ENCODE peak calls at places on chromosomes 2 and 18, in six cellular contexts. I is psoas muscle; Z is uterus; R is CD4-positive, CD25-positive, alpha-beta regulatory T cell; X is DND-41; G is CD8-positive, alpha-beta T cell. L is an unnamed sample.

GRCh38 chr2:47783491-47784330 is 766 bp downstream of the MSH6 start:
- DNase-seq in Z (peak; percentile 73), G (peak; percentile 64), R (peak; percentile 66), X (peak; percentile 86), I (peak; percentile 66), L (peak; percentile 84)

GRCh38 chr18:45457933-45458332 is 157.3 kb upstream of the SLC14A2 start:
- DNase-seq in I (no peak), G (no peak), R (no peak), X (no peak), Z (no peak), L (no peak)

GRCh38 chr18:49733321-49733720 is 80.0 kb downstream of the ACAA2 start:
- DNase-seq in Z (no peak), G (no peak), R (no peak), X (no peak), I (no peak), L (no peak)

GRCh38 chr2:238784671-238785527 is 63.0 kb upstream of the TWIST2 start:
- DNase-seq in R (peak; percentile 29), X (peak; percentile 67), I (peak; percentile 82), Z (peak; percentile 81), G (peak; percentile 54), L (peak; percentile 76)

GRCh38 chr2:65072181-65072970 is 16.2 kb downstream of the CEP68 start:
- DNase-seq in X (no peak), I (no peak), G (no peak), Z (peak; percentile 12), R (no peak), L (no peak)

GRCh38 chr2:182605166-182605565 is 110.9 kb upstream of the DNAJC10 start:
- DNase-seq in Z (no peak), X (no peak), R (no peak), G (no peak), I (no peak), L (no peak)

GRCh38 chr18:55018602-55019001 is 59.3 kb upstream of the CCDC68 start:
- DNase-seq in X (no peak), Z (no peak), R (no peak), I (no peak), G (no peak), L (no peak)

GRCh38 chr18:77300579-77300978 is 50.9 kb downstream of the GALR1 start:
- DNase-seq in Z (no peak), X (no peak), R (no peak), I (no peak), G (no peak), L (no peak)

GRCh38 chr2:152396763-152397162 is 61.8 kb downstream of the FMNL2 start:
- DNase-seq in G (no peak), I (no peak), Z (no peak), R (no peak), X (no peak), L (no peak)

GRCh38 chr2:120504936-120505705 is 159.2 kb downstream of the INHBB start:
- DNase-seq in I (no peak), R (no peak), Z (no peak), G (no peak), X (no peak), L (no peak)

GRCh38 chr18:48263421-48263820 is 145.8 kb downstream of the ZBTB7C start:
- DNase-seq in I (no peak), Z (no peak), G (no peak), X (no peak), R (no peak), L (no peak)

GRCh38 chr18:24552218-24552617 is 91.8 kb downstream of the HRH4 start:
- DNase-seq in R (no peak), I (no peak), Z (no peak), G (no peak), X (no peak), L (no peak)

GRCh38 chr2:226247289-226248275 is 552.0 kb downstream of the IRS1 start:
- DNase-seq in Z (no peak), X (no peak), G (no peak), R (no peak), I (no peak), L (no peak)

GRCh38 chr2:213934560-213934959 is 476.3 kb upstream of the VWC2L start:
- DNase-seq in X (no peak), G (peak; percentile 9), Z (no peak), I (no peak), R (peak; percentile 36), L (peak; percentile 16)

GRCh38 chr2:60519259-60519863 is 34.1 kb downstream of the BCL11A start:
- DNase-seq in X (no peak), Z (no peak), R (no peak), I (no peak), G (no peak), L (no peak)

GRCh38 chr2:25362564-25363145 is 20.9 kb upstream of the DNMT3A start:
- DNase-seq in R (peak; percentile 66), X (no peak), G (peak; percentile 55), I (peak; percentile 70), Z (no peak), L (no peak)

GRCh38 chr2:14517731-14518130 is 114.8 kb upstream of the LRATD1 start:
- DNase-seq in I (no peak), R (no peak), Z (no peak), G (no peak), X (no peak), L (no peak)

GRCh38 chr18:31042391-31043181 is at the start of gene DSC3:
- DNase-seq in Z (no peak), R (no peak), X (no peak), I (peak; percentile 49), G (no peak), L (peak; percentile 35)

GRCh38 chr2:213087040-213087439 is 64.4 kb downstream of the IKZF2 start:
- DNase-seq in I (no peak), G (no peak), X (no peak), R (no peak), Z (no peak), L (no peak)

GRCh38 chr18:67926929-67927864 is 410.7 kb upstream of the DSEL start:
- DNase-seq in G (no peak), X (no peak), I (no peak), R (no peak), Z (no peak), L (no peak)

GRCh38 chr2:74887445-74887951 is 53.6 kb downstream of the HK2 start:
- DNase-seq in Z (no peak), I (no peak), G (no peak), R (no peak), X (no peak), L (no peak)

GRCh38 chr2:199662245-199662644 is 188.7 kb downstream of the FTCDNL1 start:
- DNase-seq in X (no peak), R (no peak), I (no peak), Z (no peak), G (no peak), L (no peak)

GRCh38 chr2:2046497-2046896 is 284.6 kb downstream of the MYT1L start:
- DNase-seq in X (no peak), I (no peak), R (no peak), Z (no peak), G (no peak), L (no peak)

GRCh38 chr2:144280009-144280408 is 239.9 kb downstream of the ZEB2 start:
- DNase-seq in X (no peak), R (no peak), Z (no peak), I (no peak), G (no peak), L (no peak)

GRCh38 chr2:34892766-34893165 is 1293.7 kb upstream of the FAM98A start:
- DNase-seq in R (no peak), I (no peak), Z (no peak), G (no peak), X (no peak), L (no peak)

GRCh38 chr2:20213651-20214565 is 11.0 kb downstream of the SDC1 start:
- DNase-seq in X (no peak), I (no peak), Z (no peak), R (no peak), G (no peak), L (peak; percentile 27)
- H3K4me1 ChIP-seq in X (no peaks in the 10 kb centered on the region), I (no peaks in the 10 kb centered on the region), Z (no peaks in the 10 kb centered on the region), R (no peaks in the 10 kb centered on the region), G (no peaks in the 10 kb centered on the region), L (peaks cover 19% of the 10 kb centered on the region)

DNA sequence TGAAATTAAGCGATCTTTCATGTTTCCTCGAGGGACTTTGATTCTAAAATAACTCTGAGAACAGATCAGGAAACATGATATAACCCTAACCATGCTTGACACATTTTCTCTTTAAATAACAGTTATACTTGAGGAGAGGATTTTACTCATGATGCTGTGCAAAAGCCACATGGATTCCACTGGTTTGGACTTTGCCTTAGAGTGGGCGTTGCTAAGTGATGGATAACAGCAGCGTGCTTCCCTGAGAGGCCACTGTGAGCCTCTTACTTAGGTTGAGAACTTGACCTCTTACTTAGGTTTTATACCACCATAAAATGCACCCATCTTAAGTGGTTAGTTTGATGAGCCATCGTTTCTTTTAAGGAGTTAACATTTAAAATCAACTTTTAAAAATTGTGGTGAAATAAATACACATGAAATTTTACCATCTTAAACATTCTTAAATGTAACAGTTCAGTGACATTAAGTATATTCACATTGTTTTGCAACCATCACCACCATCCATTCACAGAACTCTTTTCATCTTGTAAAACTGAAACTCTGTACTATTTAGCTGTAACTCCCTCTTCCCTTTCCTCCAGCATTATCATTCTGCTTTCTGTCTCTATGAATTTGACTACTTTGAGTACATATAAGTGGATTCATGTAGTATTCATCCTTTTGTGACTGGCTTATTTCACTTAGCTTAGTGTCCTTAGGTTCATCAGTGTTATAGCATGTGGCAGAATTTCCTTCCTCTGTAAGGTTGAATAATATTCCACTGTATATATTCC is 22.5 kb downstream of the ANXA4 start:
- DNase-seq in G (no peak), R (no peak), Z (no peak), X (no peak), I (no peak), L (no peak)
- H3K4me1 ChIP-seq in G (no peaks in the 10 kb centered on the region), R (no peaks in the 10 kb centered on the region), Z (peaks cover 3% of the 10 kb centered on the region), X (no peaks in the 10 kb centered on the region), I (peaks cover 33% of the 10 kb centered on the region), L (no peaks in the 10 kb centered on the region)

GRCh38 chr18:64410685-64411084 is 261.8 kb upstream of the LINC00305 start:
- DNase-seq in X (no peak), Z (no peak), G (no peak), R (no peak), I (no peak), L (no peak)
- H3K4me1 ChIP-seq in X (no peaks in the 10 kb centered on the region), Z (no peaks in the 10 kb centered on the region), G (no peaks in the 10 kb centered on the region), R (no peaks in the 10 kb centered on the region), I (no peaks in the 10 kb centered on the region), L (peaks cover 8% of the 10 kb centered on the region)

DNA sequence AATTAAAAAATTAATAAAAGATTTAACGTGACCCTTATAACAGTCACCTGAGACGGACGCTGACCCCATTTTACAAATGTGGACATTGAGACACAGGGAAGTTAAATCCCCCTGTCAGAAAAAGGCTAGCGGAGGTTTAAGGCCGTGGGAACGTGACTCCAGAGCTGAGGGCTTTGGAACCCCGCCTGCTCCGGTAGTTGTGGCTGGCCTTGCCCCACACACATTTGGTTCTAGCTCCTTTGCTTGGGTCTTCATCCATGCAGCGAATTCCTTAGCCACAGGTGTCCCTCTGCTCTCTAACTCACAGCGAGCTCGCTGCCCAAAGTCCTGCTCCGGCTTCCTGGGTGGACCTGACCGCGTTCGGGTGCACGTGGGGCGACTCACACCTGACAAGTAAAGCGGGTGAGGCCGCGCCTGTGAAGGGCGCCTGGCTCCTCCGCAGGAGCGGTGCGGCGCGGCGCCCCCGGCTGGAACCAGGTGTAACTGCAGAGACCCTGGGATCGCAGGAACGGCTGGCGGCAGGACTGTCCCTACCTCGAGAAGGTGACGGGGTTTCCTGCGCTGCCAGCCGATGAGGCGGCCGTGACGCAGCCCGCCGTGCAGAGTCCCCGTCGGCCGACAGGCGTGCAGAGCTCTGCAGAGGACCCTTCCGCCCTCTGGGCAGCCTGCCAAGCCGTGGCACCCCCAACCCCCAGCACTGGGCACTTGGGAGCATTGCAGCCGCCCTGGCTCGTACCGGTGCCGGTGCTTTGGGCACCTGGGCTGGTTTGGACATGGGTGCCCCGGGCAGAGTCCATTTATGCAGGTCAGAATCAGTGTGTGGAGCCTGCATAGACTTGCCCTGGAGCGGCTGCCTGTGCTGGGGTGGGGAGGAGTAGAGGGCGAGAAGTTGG is 2.4 kb upstream of the PROC start:
- DNase-seq in X (peak; percentile 64), R (peak; percentile 78), G (peak; percentile 88), Z (no peak), I (peak; percentile 82), L (no peak)
- H3K4me1 ChIP-seq in X (peaks cover 39% of the 10 kb centered on the region), R (peaks cover 22% of the 10 kb centered on the region), G (peaks cover 11% of the 10 kb centered on the region), Z (no peaks in the 10 kb centered on the region), I (peaks cover 25% of the 10 kb centered on the region), L (peaks cover 8% of the 10 kb centered on the region)

GRCh38 chr2:85867556-85868292 is 21.1 kb downstream of the ST3GAL5 start:
- DNase-seq in X (no peak), I (no peak), R (no peak), Z (no peak), G (no peak), L (no peak)
- H3K4me1 ChIP-seq in X (peaks cover 7% of the 10 kb centered on the region), I (peaks cover 10% of the 10 kb centered on the region), R (no peaks in the 10 kb centered on the region), Z (peaks cover 3% of the 10 kb centered on the region), G (peaks cover 9% of the 10 kb centered on the region), L (no peaks in the 10 kb centered on the region)